ENCODE peak calls at places on chromosomes 1 and 21, in ten cellular contexts. Z is AG09319; N is psoas muscle; O is mesothelial cell of epicardium; C is adrenal gland; V is CD8-positive, alpha-beta T cell; I is brain microvascular endothelial cell; R is kidney epithelial cell; H is IMR-90; D is heart right ventricle. Y is an unnamed sample.

GRCh38 chr1:46969014-46969619 is 27.8 kb upstream of the CYP4A11 start:
- DNase-seq in Z (no peak), N (no peak), O (no peak), C (no peak), V (no peak), I (no peak), R (no peak), H (no peak), D (no peak), Y (no peak)

GRCh38 chr21:32412998-32413504 is 545 bp downstream of the EVA1C start:
- DNase-seq in Z (no peak), N (peak), O (no peak), C (peak), V (no peak), I (no peak), R (no peak), H (no peak), D (peak), Y (no peak)

GRCh38 chr1:91731815-91732214 is 154.1 kb downstream of the TGFBR3 start:
- DNase-seq in Z (no peak), N (no peak), O (no peak), C (no peak), V (peak), I (no peak), R (peak), H (peak), D (no peak), Y (no peak)

GRCh38 chr1:10908266-10908665 is 104.2 kb upstream of the TARDBP start:
- DNase-seq in Z (no peak), N (no peak), O (no peak), C (no peak), V (no peak), I (no peak), R (no peak), H (no peak), D (no peak), Y (no peak)

GRCh38 chr1:17875171-17875881 is 120.2 kb downstream of the ACTL8 start:
- DNase-seq in Z (no peak), N (no peak), O (no peak), C (no peak), V (no peak), I (peak), R (no peak), H (peak), D (no peak), Y (no peak)

GRCh38 chr1:78591971-78592370 is 28.3 kb upstream of the IFI44L start:
- DNase-seq in Z (no peak), N (no peak), O (no peak), C (no peak), V (no peak), I (no peak), R (no peak), H (no peak), D (no peak), Y (no peak)

GRCh38 chr1:60972841-60973364 is 109.5 kb upstream of the NFIA start:
- DNase-seq in Z (no peak), N (no peak), O (no peak), C (no peak), V (no peak), I (peak), R (peak), H (peak), D (no peak), Y (no peak)

GRCh38 chr1:30149226-30149625 is 574.2 kb downstream of the MATN1 start:
- DNase-seq in Z (no peak), N (no peak), O (no peak), C (no peak), V (no peak), I (no peak), R (no peak), H (no peak), D (no peak), Y (no peak)

GRCh38 chr1:48864913-48865312 is 88.2 kb upstream of the BEND5 start:
- DNase-seq in Z (no peak), N (no peak), O (no peak), C (no peak), V (no peak), I (no peak), R (no peak), H (no peak), D (no peak), Y (no peak)

GRCh38 chr1:111679541-111679940 is 59.7 kb downstream of the INKA2 start:
- DNase-seq in Z (no peak), N (no peak), O (no peak), C (no peak), V (no peak), I (no peak), R (no peak), H (no peak), D (no peak), Y (no peak)

GRCh38 chr1:204461331-204462228 is 33.0 kb downstream of the PIK3C2B start:
- DNase-seq in Z (no peak), N (no peak), O (no peak), C (peak), V (no peak), I (no peak), R (no peak), H (no peak), D (peak), Y (peak)

DNA sequence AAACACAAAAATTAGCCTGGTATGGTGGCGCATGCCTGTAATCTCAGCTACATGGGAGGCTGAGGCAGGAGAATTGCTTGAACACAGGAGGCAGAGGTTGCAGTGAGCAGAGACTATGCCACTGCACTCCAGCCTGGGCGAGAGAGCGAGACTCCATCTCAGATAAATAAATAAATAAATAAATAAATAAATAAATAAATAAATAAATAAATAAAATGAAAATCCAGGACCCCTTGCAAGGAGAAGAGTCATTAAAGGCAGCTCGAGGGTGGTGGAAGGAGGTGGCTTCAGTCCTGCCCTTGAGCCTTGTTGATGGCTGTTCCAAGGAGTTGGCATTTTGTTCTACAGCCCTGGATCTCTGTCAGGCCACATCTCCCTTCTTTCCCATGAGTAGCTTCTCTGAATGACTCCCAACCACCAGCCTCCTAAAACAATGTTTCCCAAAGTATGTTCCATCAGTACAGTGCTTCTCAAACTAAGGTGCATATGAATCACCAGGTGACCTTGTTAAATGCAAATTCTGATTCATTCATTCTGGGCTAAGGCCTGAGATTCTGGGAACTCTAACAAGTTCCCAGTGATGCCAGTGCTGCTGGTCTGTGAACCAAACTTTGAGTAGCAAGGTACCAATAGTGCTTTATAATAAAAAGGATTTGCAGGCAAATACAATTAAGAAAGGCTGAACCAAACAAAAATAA is 99.0 kb downstream of the KCNN3 start:
- DNase-seq in Z (no peak), N (no peak), O (no peak), C (no peak), V (no peak), I (no peak), R (no peak), H (no peak), D (no peak), Y (no peak)
- TF ChIP-seq CTCF in Z (no peak), N (no peak), O (no peak), C (no peak), V (no peak), I (no peak), R (no peak), H (no peak), D (no peak), Y (no peak)

GRCh38 chr1:25813734-25814471 is 5.9 kb upstream of the MTFR1L start:
- DNase-seq in Z (no peak), N (no peak), O (no peak), C (peak), V (no peak), I (no peak), R (no peak), H (no peak), D (no peak), Y (no peak)
- TF ChIP-seq CTCF in Z (no peak), N (no peak), O (no peak), C (no peak), V (no peak), I (peak), R (no peak), H (no peak), D (no peak), Y (peak)

GRCh38 chr1:168789501-168789900 is 60.5 kb upstream of the DPT start:
- DNase-seq in Z (no peak), N (no peak), O (no peak), C (no peak), V (no peak), I (no peak), R (no peak), H (no peak), D (no peak), Y (no peak)
- TF ChIP-seq CTCF in Z (peak), N (no peak), O (no peak), C (no peak), V (no peak), I (no peak), R (no peak), H (no peak), D (peak), Y (no peak)

GRCh38 chr1:84774674-84775548 is 84.7 kb upstream of the SSX2IP start:
- DNase-seq in Z (no peak), N (no peak), O (no peak), C (no peak), V (no peak), I (no peak), R (no peak), H (no peak), D (no peak), Y (no peak)
- TF ChIP-seq CTCF in Z (no peak), N (no peak), O (no peak), C (no peak), V (no peak), I (no peak), R (no peak), H (no peak), D (no peak), Y (no peak)

GRCh38 chr1:12601690-12602632 is 16.0 kb downstream of the DHRS3 start:
- DNase-seq in Z (peak), N (no peak), O (no peak), C (peak), V (no peak), I (peak), R (no peak), H (peak), D (peak), Y (no peak)

GRCh38 chr1:12602633-12603024 is 15.4 kb downstream of the DHRS3 start:
- DNase-seq in Z (no peak), N (no peak), O (no peak), C (no peak), V (no peak), I (no peak), R (no peak), H (no peak), D (no peak), Y (no peak)

GRCh38 chr1:12600335-12600734 is 17.7 kb downstream of the DHRS3 start:
- DNase-seq in Z (no peak), N (peak), O (no peak), C (peak), V (no peak), I (no peak), R (no peak), H (no peak), D (peak), Y (no peak)

GRCh38 chr1:12599657-12600056 is 18.4 kb downstream of the DHRS3 start:
- DNase-seq in Z (no peak), N (no peak), O (no peak), C (no peak), V (no peak), I (no peak), R (no peak), H (no peak), D (no peak), Y (no peak)

DNA sequence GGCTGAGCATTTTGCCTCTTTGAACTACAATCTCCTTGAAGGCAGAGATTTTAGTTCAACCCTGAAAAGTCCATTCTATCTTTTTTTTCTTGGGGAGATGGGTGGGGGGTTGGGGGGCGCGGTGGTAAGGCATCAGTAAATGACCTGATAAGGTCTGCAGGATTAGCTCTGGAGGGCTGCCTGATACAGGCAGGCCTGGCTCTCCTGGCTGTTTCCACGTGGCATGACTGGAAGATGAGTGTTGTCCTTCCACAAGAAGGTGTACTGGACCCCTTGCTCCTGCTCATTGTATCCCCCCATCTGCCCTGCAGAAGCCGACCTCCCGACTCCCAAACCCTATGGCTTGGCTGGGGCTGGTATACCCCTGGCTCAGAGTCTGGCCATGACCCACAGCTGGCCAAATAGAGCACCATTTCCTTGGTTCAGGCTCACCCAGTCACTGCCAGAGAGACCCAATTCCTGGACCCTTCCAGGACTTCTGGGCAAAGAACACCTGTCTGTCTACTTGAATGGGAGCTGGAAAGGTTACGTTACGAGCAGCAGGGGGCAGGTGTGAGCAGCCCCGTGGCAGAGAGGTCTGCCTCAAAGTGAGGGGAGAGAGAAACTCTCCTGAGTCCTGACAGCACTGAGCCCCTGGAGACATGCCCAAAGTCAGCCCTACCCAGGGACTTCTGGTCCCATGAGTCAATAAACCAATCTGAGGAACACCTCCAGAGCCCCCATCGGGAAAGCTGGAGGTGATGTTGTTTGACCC is 17.0 kb downstream of the DHRS3 start:
- DNase-seq in Z (no peak), N (peak), O (no peak), C (no peak), V (peak), I (no peak), R (no peak), H (no peak), D (no peak), Y (peak)
- TF ChIP-seq CTCF in Z (peak), N (peak), O (peak), C (no peak), V (peak), I (peak), R (peak), H (peak), D (peak), Y (peak)

DNA sequence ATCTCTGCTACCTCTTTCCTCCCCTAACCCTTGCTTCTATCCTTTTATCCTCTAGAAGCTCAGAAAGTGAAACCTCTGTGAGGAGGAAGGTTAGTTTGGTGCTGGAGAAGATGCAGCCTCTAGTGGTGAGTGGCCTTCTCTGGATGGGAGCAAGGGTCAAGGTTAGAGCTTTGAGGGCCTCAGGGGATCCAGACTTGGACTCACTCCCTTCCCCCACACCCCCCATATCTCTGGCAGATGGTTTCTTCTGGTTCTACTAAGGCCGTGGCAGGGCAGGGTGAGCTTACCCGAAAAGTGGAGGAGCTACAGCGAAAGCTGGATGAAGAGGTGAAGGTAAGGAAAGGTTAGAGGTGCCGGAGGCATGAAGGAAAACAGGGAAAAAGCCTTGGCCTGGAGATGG is 9.2 kb downstream of the CGN start:
- DNase-seq in Z (no peak), N (no peak), O (no peak), C (no peak), V (no peak), I (no peak), R (no peak), H (no peak), D (no peak), Y (peak)
- TF ChIP-seq CTCF in Z (no peak), N (no peak), O (no peak), C (no peak), V (no peak), I (no peak), R (no peak), H (no peak), D (no peak), Y (peak)

DNA sequence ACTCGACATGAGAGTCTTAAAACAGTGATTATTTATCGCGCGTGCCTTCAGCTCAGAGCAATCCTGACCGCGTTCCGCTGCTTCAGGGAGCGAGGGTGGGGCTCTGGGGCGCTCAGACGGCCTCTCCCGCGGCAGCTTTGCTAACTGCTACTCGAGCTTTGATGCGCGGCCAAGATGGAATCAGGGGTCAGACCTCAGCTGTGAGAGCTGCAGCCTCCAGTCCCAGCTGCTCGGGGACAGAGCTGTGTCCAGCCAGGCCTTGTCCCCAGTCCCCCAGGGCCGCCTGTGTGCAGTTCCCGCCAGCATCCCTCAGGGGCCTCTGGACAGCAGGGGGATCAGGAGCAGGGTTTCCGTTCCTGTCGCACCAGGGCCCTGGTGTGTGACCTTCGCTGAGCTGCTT is 104.6 kb upstream of the TTC34 start:
- DNase-seq in Z (no peak), N (no peak), O (no peak), C (no peak), V (no peak), I (no peak), R (no peak), H (no peak), D (peak), Y (no peak)
- TF ChIP-seq CTCF in Z (no peak), N (no peak), O (no peak), C (no peak), V (no peak), I (no peak), R (no peak), H (no peak), D (no peak), Y (no peak)

GRCh38 chr1:56411021-56411420 is 168.3 kb downstream of the PLPP3 start:
- DNase-seq in Z (no peak), N (no peak), O (no peak), C (no peak), V (no peak), I (no peak), R (no peak), H (no peak), D (no peak), Y (no peak)

GRCh38 chr1:56410405-56410804 is 169.0 kb downstream of the PLPP3 start:
- DNase-seq in Z (no peak), N (no peak), O (no peak), C (no peak), V (no peak), I (no peak), R (no peak), H (no peak), D (no peak), Y (no peak)

GRCh38 chr1:56406821-56407220 is 172.5 kb downstream of the PLPP3 start:
- DNase-seq in Z (no peak), N (no peak), O (no peak), C (no peak), V (no peak), I (no peak), R (no peak), H (peak), D (no peak), Y (no peak)

GRCh38 chr1:56411484-56412180 is 167.7 kb downstream of the PLPP3 start:
- DNase-seq in Z (peak), N (no peak), O (no peak), C (peak), V (no peak), I (no peak), R (no peak), H (no peak), D (peak), Y (no peak)

GRCh38 chr1:56409112-56409691 is 170.2 kb downstream of the PLPP3 start:
- DNase-seq in Z (no peak), N (peak), O (no peak), C (no peak), V (no peak), I (no peak), R (no peak), H (no peak), D (no peak), Y (peak)
- TF ChIP-seq CTCF in Z (no peak), N (peak), O (peak), C (no peak), V (no peak), I (peak), R (peak), H (no peak), D (peak), Y (peak)

GRCh38 chr1:241606544-241606943 is 33.6 kb downstream of the CHML start:
- DNase-seq in Z (no peak), N (no peak), O (no peak), C (no peak), V (no peak), I (no peak), R (no peak), H (no peak), D (no peak), Y (no peak)

GRCh38 chr1:241607497-241607896 is 32.7 kb downstream of the CHML start:
- DNase-seq in Z (no peak), N (no peak), O (no peak), C (no peak), V (no peak), I (no peak), R (no peak), H (no peak), D (no peak), Y (no peak)

GRCh38 chr1:241608379-241609033 is 31.7 kb downstream of the CHML start:
- DNase-seq in Z (no peak), N (no peak), O (no peak), C (no peak), V (no peak), I (peak), R (no peak), H (peak), D (no peak), Y (no peak)

GRCh38 chr1:241603626-241604337 is 36.4 kb downstream of the CHML start:
- DNase-seq in Z (no peak), N (no peak), O (no peak), C (no peak), V (no peak), I (peak), R (no peak), H (peak), D (no peak), Y (no peak)

GRCh38 chr1:241605146-241605805 is 34.9 kb downstream of the CHML start:
- DNase-seq in Z (no peak), N (no peak), O (no peak), C (no peak), V (no peak), I (no peak), R (no peak), H (no peak), D (no peak), Y (no peak)
- TF ChIP-seq CTCF in Z (no peak), N (no peak), O (no peak), C (no peak), V (no peak), I (peak), R (peak), H (peak), D (no peak), Y (no peak)

GRCh38 chr1:167168424-167168823 is 52.3 kb upstream of the POU2F1 start:
- DNase-seq in Z (no peak), N (no peak), O (no peak), C (no peak), V (no peak), I (no peak), R (no peak), H (no peak), D (no peak), Y (no peak)

GRCh38 chr1:167175901-167176300 is 44.8 kb upstream of the POU2F1 start:
- DNase-seq in Z (no peak), N (no peak), O (no peak), C (no peak), V (no peak), I (peak), R (no peak), H (no peak), D (no peak), Y (no peak)

GRCh38 chr1:167169642-167170041 is 51.0 kb upstream of the POU2F1 start:
- DNase-seq in Z (no peak), N (no peak), O (no peak), C (no peak), V (no peak), I (no peak), R (no peak), H (no peak), D (no peak), Y (no peak)

GRCh38 chr1:167173516-167174184 is 47.0 kb upstream of the POU2F1 start:
- DNase-seq in Z (no peak), N (no peak), O (no peak), C (peak), V (no peak), I (peak), R (no peak), H (no peak), D (no peak), Y (no peak)

GRCh38 chr1:167171286-167171929 is 49.3 kb upstream of the POU2F1 start:
- DNase-seq in Z (no peak), N (no peak), O (no peak), C (peak), V (no peak), I (peak), R (peak), H (no peak), D (no peak), Y (no peak)
- TF ChIP-seq CTCF in Z (no peak), N (no peak), O (no peak), C (no peak), V (no peak), I (no peak), R (peak), H (no peak), D (no peak), Y (no peak)